ENCODE peak calls at places on chromosomes 5 and 9, in five cellular contexts. D is fibroblast of lung, W is mesothelial cell of epicardium, T is IMR-90, U is AG04450. S is an unnamed sample.

GRCh38 chr5:7073666-7074065 is 322.3 kb upstream of the ADCY2 start:
- DNase-seq in D (no peak), W (no peak), T (no peak), U (no peak), S (no peak)

GRCh38 chr5:80346055-80346454 is 26.3 kb downstream of the SPZ1 start:
- DNase-seq in D (no peak), W (no peak), T (no peak), U (no peak), S (no peak)

GRCh38 chr5:32628049-32628803 is 42.9 kb downstream of the SUB1 start:
- DNase-seq in D (peak; percentile 60), W (no peak), T (peak; percentile 85), U (peak; percentile 30), S (no peak)

GRCh38 chr5:88602584-88602983 is 280.4 kb downstream of the MEF2C start:
- DNase-seq in D (no peak), W (no peak), T (no peak), U (no peak), S (no peak)

GRCh38 chr9:34332370-34332964 is 3.1 kb downstream of the NUDT2 start:
- DNase-seq in D (peak; percentile 39), W (no peak), T (peak; percentile 55), U (no peak), S (no peak)

GRCh38 chr5:1017056-1017455 is 8.5 kb downstream of the NKD2 start:
- DNase-seq in D (no peak), W (no peak), T (no peak), U (no peak), S (no peak)

GRCh38 chr5:162806195-162806594 is 631.2 kb upstream of the CCNG1 start:
- DNase-seq in D (no peak), W (no peak), T (no peak), U (no peak), S (no peak)

GRCh38 chr5:179421156-179421895 is 76.1 kb upstream of the ADAMTS2 start:
- DNase-seq in D (no peak), W (peak; percentile 8), T (no peak), U (no peak), S (no peak)

GRCh38 chr5:104130320-104130719 is 567.7 kb upstream of the NUDT12 start:
- DNase-seq in D (no peak), W (no peak), T (peak; percentile 11), U (no peak), S (no peak)

GRCh38 chr9:78031271-78031825 is at the start of gene GNAQ:
- DNase-seq in D (no peak), W (no peak), T (peak; percentile 15), U (no peak), S (peak; percentile 48)

GRCh38 chr5:78204241-78204640 is 90.3 kb downstream of the AP3B1 start:
- DNase-seq in D (no peak), W (no peak), T (no peak), U (no peak), S (no peak)

GRCh38 chr9:134291452-134291881 is 34.8 kb upstream of the RXRA start:
- DNase-seq in D (no peak), W (no peak), T (no peak), U (no peak), S (no peak)

GRCh38 chr5:180129291-180130190 is 58.0 kb upstream of the RNF130 start:
- DNase-seq in D (no peak), W (peak; percentile 16), T (no peak), U (no peak), S (no peak)

GRCh38 chr5:132493241-132493640 is 2.7 kb upstream of the IRF1 start:
- DNase-seq in D (no peak), W (no peak), T (no peak), U (no peak), S (no peak)

GRCh38 chr9:136671646-136672430 is 9.1 kb downstream of the EGFL7 start:
- DNase-seq in D (no peak), W (no peak), T (no peak), U (no peak), S (peak; percentile 62)

GRCh38 chr9:85700330-85700729 is 41.4 kb downstream of the AGTPBP1 start:
- DNase-seq in D (no peak), W (no peak), T (no peak), U (no peak), S (no peak)

GRCh38 chr5:137217599-137218200 is 281.4 kb downstream of the SPOCK1 start:
- DNase-seq in D (peak; percentile 92), W (no peak), T (peak; percentile 12), U (no peak), S (no peak)

GRCh38 chr5:59712836-59713487 is 180.6 kb downstream of the PDE4D start:
- DNase-seq in D (peak; percentile 37), W (no peak), T (no peak), U (no peak), S (no peak)

GRCh38 chr5:140041492-140042421 is 1.3 kb downstream of the NRG2 start:
- DNase-seq in D (peak; percentile 40), W (no peak), T (peak; percentile 12), U (no peak), S (peak; percentile 15)

GRCh38 chr5:180618830-180619562 is 27.7 kb upstream of the SCGB3A1 start:
- DNase-seq in D (peak; percentile 63), W (peak; percentile 44), T (peak; percentile 47), U (no peak), S (peak; percentile 44)

GRCh38 chr5:90873033-90873517 is 314.5 kb downstream of the ADGRV1 start:
- DNase-seq in D (no peak), W (no peak), T (no peak), U (no peak), S (no peak)

GRCh38 chr5:82748688-82749091 is 328.5 kb downstream of the TMEM167A start:
- DNase-seq in D (peak; percentile 27), W (no peak), T (no peak), U (no peak), S (no peak)

GRCh38 chr9:123415593-123415930 is 59.6 kb downstream of the CRB2 start:
- DNase-seq in D (no peak), W (no peak), T (no peak), U (no peak), S (no peak)

GRCh38 chr5:137607771-137608170 is 108.6 kb upstream of the SPOCK1 start:
- DNase-seq in D (no peak), W (no peak), T (no peak), U (no peak), S (no peak)

GRCh38 chr5:45372629-45373028 is 323.6 kb downstream of the HCN1 start:
- DNase-seq in D (no peak), W (no peak), T (no peak), U (no peak), S (no peak)

GRCh38 chr5:54021413-54022155 is 288.8 kb downstream of the ARL15 start:
- DNase-seq in D (peak; percentile 29), W (no peak), T (peak; percentile 42), U (no peak), S (no peak)

GRCh38 chr9:38024036-38024681 is 44.9 kb downstream of the SHB start:
- DNase-seq in D (peak; percentile 94), W (no peak), T (peak; percentile 94), U (peak; percentile 76), S (no peak)

GRCh38 chr5:146440870-146441495 is 6.2 kb upstream of the TCERG1 start:
- DNase-seq in D (no peak), W (no peak), T (no peak), U (no peak), S (no peak)

GRCh38 chr9:85368781-85369180 is 373.0 kb downstream of the AGTPBP1 start:
- DNase-seq in D (no peak), W (no peak), T (no peak), U (no peak), S (no peak)

GRCh38 chr5:79529110-79529509 is 15.2 kb upstream of the HOMER1 start:
- DNase-seq in D (no peak), W (no peak), T (no peak), U (no peak), S (no peak)

GRCh38 chr9:124261787-124262595 is 4.2 kb downstream of the NEK6 start:
- DNase-seq in D (peak; percentile 83), W (no peak), T (no peak), U (no peak), S (no peak)

GRCh38 chr9:14797442-14797841 is 74.9 kb upstream of the CER1 start:
- DNase-seq in D (peak; percentile 6), W (no peak), T (no peak), U (no peak), S (no peak)

GRCh38 chr9:98551511-98552286 is 157.0 kb downstream of the GABBR2 start:
- DNase-seq in D (peak; percentile 99), W (no peak), T (peak; percentile 97), U (peak; percentile 90), S (no peak)

GRCh38 chr9:38017149-38017884 is 51.7 kb downstream of the SHB start:
- DNase-seq in D (peak; percentile 94), W (no peak), T (peak; percentile 62), U (no peak), S (no peak)

GRCh38 chr5:84088996-84089395 is 295.7 kb downstream of the EDIL3 start:
- DNase-seq in D (peak; percentile 34), W (no peak), T (peak; percentile 44), U (peak; percentile 7), S (no peak)

GRCh38 chr9:35756275-35756742 is 2.2 kb upstream of the MSMP start:
- DNase-seq in D (no peak), W (no peak), T (no peak), U (no peak), S (peak; percentile 75)
- TF ChIP-seq CTCF in D (no peak), W (peak; percentile 40), T (peak; percentile 33), U (peak; percentile 58), S (peak; percentile 64)

GRCh38 chr9:108443741-108444140 is 412.0 kb downstream of the ACTL7B start:
- DNase-seq in D (peak; percentile 83), W (no peak), T (peak; percentile 71), U (peak; percentile 18), S (no peak)
- TF ChIP-seq CTCF in D (peak; percentile 11), W (no peak), T (peak; percentile 17), U (peak; percentile 25), S (no peak)

GRCh38 chr9:32627394-32627954 is 8.0 kb downstream of the TAF1L start:
- DNase-seq in D (peak; percentile 36), W (no peak), T (no peak), U (no peak), S (no peak)
- TF ChIP-seq CTCF in D (no peak), W (no peak), T (no peak), U (no peak), S (no peak)

DNA sequence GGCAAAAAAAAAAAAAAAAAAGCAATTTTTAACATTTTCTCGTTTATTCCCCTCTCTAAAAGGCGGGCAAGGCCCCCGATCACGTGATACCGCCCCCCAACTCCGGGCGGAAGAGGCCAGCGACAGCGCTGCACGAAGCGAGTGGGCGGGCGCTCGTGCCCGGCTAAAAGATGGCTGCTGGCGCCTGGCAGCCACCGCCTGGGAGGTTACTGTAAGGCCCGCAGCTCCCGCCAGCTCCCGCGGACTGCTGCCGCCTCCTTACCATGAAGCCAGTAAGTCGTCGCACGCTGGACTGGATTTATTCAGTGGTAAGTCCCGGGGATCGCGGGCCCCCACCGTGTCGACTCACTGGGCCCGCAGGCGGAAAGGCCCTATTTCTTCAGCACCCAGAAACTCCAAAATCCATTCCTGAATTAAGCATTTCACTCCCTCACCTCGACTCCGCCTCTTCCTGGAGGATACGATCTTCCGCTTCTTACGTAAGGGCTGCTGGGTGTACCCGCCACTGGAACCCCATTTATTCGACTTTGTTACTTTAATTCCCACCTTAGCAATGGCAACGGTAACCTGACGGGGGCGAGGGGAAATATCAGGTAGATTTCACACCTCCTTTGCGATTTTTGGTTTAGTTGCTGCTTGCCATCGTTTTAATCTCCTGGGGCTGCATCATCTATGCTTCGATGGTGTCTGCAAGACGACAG is at the start of the genes SMIM27 and TOPORS:
- DNase-seq in D (peak; percentile 89), W (peak; percentile 76), T (peak; percentile 88), U (peak; percentile 72), S (peak; percentile 69)
- TF ChIP-seq CTCF in D (no peak), W (no peak), T (no peak), U (no peak), S (peak; percentile 11)

GRCh38 chr9:129720865-129721545 is 31.8 kb downstream of the PTGES start:
- DNase-seq in D (no peak), W (no peak), T (no peak), U (no peak), S (no peak)
- TF ChIP-seq CTCF in D (no peak), W (no peak), T (no peak), U (no peak), S (no peak)

S was measured in progenitor cell of endocrine pancreas.